ENCODE peak calls at places on chromosomes 6 and 20, in four cellular contexts. D is PC-9, F is tibial nerve, C is spleen. T is an unnamed sample.

GRCh38 chr20:62576815-62577214 is 65.5 kb upstream of the SLCO4A1 start:
- DNase-seq in F (no peak), D (no peak), C (no peak), T (no peak)

GRCh38 chr6:127291495-127291894 is 24.8 kb downstream of the RNF146 start:
- DNase-seq in D (no peak), C (no peak), F (no peak), T (no peak)

GRCh38 chr20:39813190-39813829 is 851.2 kb downstream of the DHX35 start:
- DNase-seq in F (no peak), D (no peak), C (no peak), T (no peak)

GRCh38 chr20:9515761-9516657 is 1.6 kb downstream of the LAMP5 start:
- DNase-seq in F (no peak), D (no peak), C (no peak), T (peak; percentile 29)

GRCh38 chr6:134198093-134198492 is 119.8 kb downstream of the SGK1 start:
- DNase-seq in C (no peak), D (peak; percentile 74), F (no peak), T (no peak)

GRCh38 chr6:56532766-56533551 is 109.7 kb downstream of the DST start:
- DNase-seq in D (no peak), F (no peak), C (no peak), T (no peak)

GRCh38 chr6:12751694-12752304 is 35.2 kb downstream of the PHACTR1 start:
- DNase-seq in F (peak; percentile 61), C (no peak), D (no peak), T (peak; percentile 46)

GRCh38 chr6:159893064-159893463 is 2.3 kb downstream of the MAS1 start:
- DNase-seq in C (no peak), F (no peak), D (no peak), T (no peak)

GRCh38 chr20:3109350-3110302 is 25.1 kb upstream of the AVP start:
- DNase-seq in F (no peak), C (no peak), D (no peak), T (no peak)

GRCh38 chr6:22470454-22471368 is 98.7 kb upstream of the HDGFL1 start:
- DNase-seq in D (peak; percentile 36), F (peak; percentile 7), C (no peak), T (peak; percentile 72)

GRCh38 chr6:22906091-22906549 is 336.8 kb downstream of the HDGFL1 start:
- DNase-seq in D (no peak), F (no peak), C (no peak), T (no peak)

GRCh38 chr6:37460805-37461204 is 27.8 kb downstream of the CMTR1 start:
- DNase-seq in D (no peak), F (no peak), C (no peak), T (no peak)

GRCh38 chr6:20061952-20062351 is 150.3 kb downstream of the MBOAT1 start:
- DNase-seq in F (no peak), C (no peak), D (no peak), T (no peak)

GRCh38 chr6:7505196-7505699 is 36.2 kb upstream of the DSP start:
- DNase-seq in F (no peak), D (peak; percentile 97), C (no peak), T (peak; percentile 16)

GRCh38 chr20:10060223-10060622 is 25.4 kb downstream of the ANKEF1 start:
- DNase-seq in F (no peak), C (no peak), D (no peak), T (no peak)

GRCh38 chr6:14258117-14258516 is 140.5 kb downstream of the CD83 start:
- DNase-seq in C (no peak), D (no peak), F (no peak), T (no peak)

DNA sequence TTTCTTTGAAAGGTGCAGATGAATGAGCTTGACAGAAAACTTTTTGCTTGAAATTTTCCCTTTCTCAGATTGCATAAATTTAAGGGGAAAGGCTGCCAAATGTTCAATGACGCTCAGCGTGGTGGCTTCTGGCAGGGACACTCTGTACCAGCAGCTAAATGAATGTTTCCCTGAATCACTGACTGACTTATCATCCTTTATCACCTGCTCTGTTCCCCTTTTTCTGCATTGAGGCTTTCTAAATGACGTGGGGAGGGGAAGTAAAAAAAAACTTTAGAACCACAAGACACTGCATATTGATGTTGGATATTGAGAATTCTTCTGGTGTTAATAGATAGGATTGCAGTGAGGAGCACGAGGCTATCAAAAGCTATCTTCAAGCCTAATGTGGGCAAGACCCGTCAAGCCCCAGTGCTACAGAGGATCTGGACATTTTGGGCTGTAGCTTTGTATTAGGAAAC is 46.9 kb upstream of the ENPP5 start:
- DNase-seq in C (no peak), F (peak; percentile 54), D (no peak), T (no peak)
- H3K27ac ChIP-seq in C (peak overlapping the region; percentile 63), F (peak overlapping the region; percentile 56), D (no peak overlapping the region), T (no peak overlapping the region)

GRCh38 chr20:45890997-45891983 is at the start of the genes CTSA and NEURL2:
- DNase-seq in F (peak; percentile 96), D (peak; percentile 81), C (peak; percentile 97), T (peak; percentile 94)

GRCh38 chr20:45893831-45894230 is 2.7 kb downstream of the CTSA start:
- DNase-seq in F (no peak), C (no peak), D (no peak), T (no peak)

GRCh38 chr20:45892828-45893500 is 1.8 kb downstream of the CTSA start:
- DNase-seq in C (peak; percentile 78), D (no peak), F (no peak), T (no peak)

GRCh38 chr20:45890077-45890996 is 671 bp downstream of the NEURL2 start:
- DNase-seq in F (peak; percentile 92), D (no peak), C (peak; percentile 92), T (peak; percentile 81)

DNA sequence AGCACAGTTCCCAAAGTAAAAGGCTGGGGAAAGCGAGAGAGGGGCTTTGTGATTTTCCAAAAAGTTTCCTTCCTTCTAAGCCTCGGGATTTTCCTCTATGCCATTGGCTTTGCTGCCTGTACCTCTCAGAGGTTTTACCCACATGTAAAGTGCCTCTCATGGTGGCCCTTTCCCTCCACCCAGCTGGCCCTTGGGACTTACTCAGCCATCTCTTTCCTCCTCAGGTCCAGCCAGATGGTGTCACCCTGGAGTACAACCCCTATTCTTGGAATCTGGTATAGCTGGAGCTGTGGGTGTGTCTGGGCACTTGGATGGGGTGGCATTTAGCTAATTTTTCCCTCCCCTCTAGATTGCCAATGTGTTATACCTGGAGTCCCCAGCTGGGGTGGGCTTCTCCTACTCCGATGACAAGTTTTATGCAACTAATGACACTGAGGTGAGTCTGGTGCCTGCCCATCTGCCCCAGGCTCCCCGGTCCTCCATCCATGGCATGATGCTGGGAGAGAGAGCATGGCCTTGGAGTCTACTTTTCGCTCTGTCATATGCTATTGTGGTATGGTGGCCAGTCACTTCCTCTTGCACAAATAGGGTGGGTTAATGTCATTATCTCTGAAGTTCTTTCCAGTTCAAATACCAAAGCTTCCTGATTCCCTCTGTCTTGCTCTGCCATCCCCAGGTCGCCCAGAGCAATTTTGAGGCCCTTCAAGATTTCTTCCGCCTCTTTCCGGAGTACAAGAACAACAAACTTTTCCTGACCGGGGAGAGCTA is 1.1 kb downstream of the CTSA start:
- DNase-seq in C (no peak), F (no peak), D (peak; percentile 59), T (no peak)
- TF ChIP-seq CTCF in C (no peak), F (no peak), D (peak; percentile 42), T (no peak)

DNA sequence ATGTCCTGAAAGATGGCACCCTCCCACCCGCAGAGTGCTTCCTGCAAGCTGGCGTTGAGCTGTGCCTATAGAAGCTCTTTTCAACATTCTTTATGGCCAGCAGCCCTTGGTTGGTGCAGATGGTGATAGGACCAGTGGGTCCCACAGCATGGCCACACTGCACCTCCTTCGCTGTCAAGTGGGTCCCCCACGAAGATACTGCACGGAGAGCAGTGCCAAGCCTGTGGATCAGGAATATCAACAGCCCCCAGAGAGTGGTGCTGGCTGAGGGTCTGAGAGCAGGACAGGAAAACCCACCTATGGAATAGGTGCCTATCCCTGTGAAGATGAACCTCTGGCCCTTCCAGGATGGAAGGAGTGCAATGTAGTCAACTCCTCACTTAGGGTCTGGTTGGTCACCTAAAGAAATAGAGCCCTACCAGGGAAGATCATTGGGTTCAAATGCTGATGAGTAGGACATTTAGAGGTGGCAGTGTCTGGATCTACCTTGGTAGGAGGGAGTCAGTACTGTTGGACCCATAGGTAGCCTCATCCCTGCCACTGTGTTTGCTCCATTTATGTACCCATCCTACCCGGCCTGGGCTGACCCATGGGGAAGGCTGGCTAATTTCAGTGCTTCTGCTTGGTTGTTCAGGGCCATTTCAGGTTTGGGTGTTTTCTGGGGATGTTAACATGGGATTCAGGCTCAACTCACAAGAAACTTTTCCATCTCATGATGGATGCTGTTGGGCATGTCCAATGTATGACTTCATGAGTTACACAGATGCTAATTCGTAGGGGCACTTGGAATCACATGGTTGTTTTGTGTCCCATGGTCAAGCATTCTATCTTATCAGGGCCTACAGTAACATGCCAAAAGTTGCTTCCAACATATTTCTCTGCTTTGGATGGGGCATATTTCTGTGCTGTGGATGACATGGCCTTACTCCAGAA is 33.4 kb upstream of the MICB start:
- DNase-seq in F (no peak), C (no peak), D (no peak), T (no peak)
- H3K4me3 ChIP-seq in F (peak overlapping the region; percentile 60), C (peak overlapping the region; percentile 70), D (no peak overlapping the region), T (peak overlapping the region; percentile 63)

GRCh38 chr6:144008501-144009245 is 614 bp upstream of the PLAGL1 start:
- DNase-seq in F (no peak), C (no peak), D (no peak), T (no peak)
- H3K27ac ChIP-seq in F (peak overlapping the region; percentile 52), C (peak overlapping the region; percentile 65), D (no peak overlapping the region), T (peak overlapping the region; percentile 63)

T was measured in heart right ventricle.